ENCODE peak calls at places on chromosomes 1 and 21, in eight cellular contexts. N is dorsolateral prefrontal cortex; Q is foreskin melanocyte; Y is stimulated activated CD4-positive, alpha-beta T cell treated with anti-CD3 and anti-CD28 coated beads, Interleukin-2, amount 100 ng/mL, for 24 hours; P is activated T-cell treated with anti-CD3 and anti-CD28 coated beads, Interleukin-2, amount 50 U/mL, for 4 hours; R is esophagus squamous epithelium; L is psoas muscle; X is NCI-H2107. V is an unnamed sample.
A peak's percentile ranks its signal among the peaks of the same experiment; 100 is the strongest.

GRCh38 chr1:54404939-54405880 is 984 bp downstream of the SSBP3 start:
- DNase-seq in N (no peak), Q (no peak), Y (no peak), P (no peak), R (no peak), L (peak; percentile 31), X (peak; percentile 23), V (no peak)

GRCh38 chr21:43853851-43854772 is 10.9 kb upstream of the AGPAT3 start:
- DNase-seq in N (no peak), Q (no peak), Y (no peak), P (no peak), R (no peak), L (no peak), X (no peak), V (no peak)

GRCh38 chr1:26923711-26924110 is 2.2 kb downstream of the NUDC start:
- DNase-seq in N (no peak), Q (no peak), Y (no peak), P (no peak), R (no peak), L (no peak), X (no peak), V (no peak)

GRCh38 chr1:151705146-151705545 is 11.5 kb downstream of the CELF3 start:
- DNase-seq in N (no peak), Q (no peak), Y (no peak), P (no peak), R (no peak), L (no peak), X (no peak), V (no peak)

GRCh38 chr1:3905266-3905952 is 5.3 kb upstream of the C1orf174 start:
- DNase-seq in N (no peak), Q (no peak), Y (no peak), P (no peak), R (no peak), L (no peak), X (no peak), V (no peak)

GRCh38 chr1:227786673-227787512 is 28.6 kb upstream of the PRSS38 start:
- DNase-seq in N (no peak), Q (no peak), Y (no peak), P (no peak), R (no peak), L (no peak), X (no peak), V (peak; percentile 28)

GRCh38 chr1:236524892-236525179 is 1.1 kb downstream of the LGALS8 start:
- DNase-seq in N (no peak), Q (no peak), Y (no peak), P (no peak), R (no peak), L (no peak), X (no peak), V (no peak)

GRCh38 chr21:46008893-46009635 is 27.5 kb downstream of the COL6A1 start:
- DNase-seq in N (peak; percentile 18), Q (no peak), Y (no peak), P (no peak), R (no peak), L (no peak), X (no peak), V (no peak)

GRCh38 chr1:171590022-171590421 is 32.0 kb upstream of the MYOCOS start:
- DNase-seq in N (no peak), Q (peak; percentile 31), Y (no peak), P (no peak), R (no peak), L (no peak), X (no peak), V (no peak)

GRCh38 chr1:171610385-171610784 is 11.7 kb upstream of the MYOCOS start:
- DNase-seq in N (no peak), Q (no peak), Y (no peak), P (no peak), R (no peak), L (no peak), X (no peak), V (no peak)

V was measured in heart left ventricle.